ENCODE peak calls at places on chromosomes 13 and 19, in five cellular contexts. R is cardiac muscle cell, S is lower leg skin, V is adrenal gland, U is cardiac fibroblast. P is an unnamed sample.

GRCh38 chr19:50890422-50891252 is 17.4 kb downstream of the KLK2 start:
- DNase-seq in R (peak; percentile 13), V (no peak), U (no peak), S (no peak), P (no peak)

GRCh38 chr19:49907745-49908446 is 11.2 kb upstream of the IL4I1 start:
- DNase-seq in R (no peak), S (no peak), V (no peak), U (no peak), P (no peak)

GRCh38 chr13:28320884-28321574 is 173.9 kb downstream of the FLT1 start:
- DNase-seq in R (no peak), S (no peak), U (no peak), V (no peak), P (no peak)

GRCh38 chr19:14102102-14102696 is 11.6 kb upstream of the SAMD1 start:
- DNase-seq in S (no peak), V (no peak), U (peak; percentile 33), R (peak; percentile 42), P (no peak)

GRCh38 chr13:85590231-85590931 is 208.8 kb downstream of the SLITRK6 start:
- DNase-seq in S (no peak), V (no peak), U (no peak), R (no peak), P (no peak)

GRCh38 chr13:28705734-28706133 is 13.0 kb downstream of the SLC46A3 start:
- DNase-seq in U (peak; percentile 46), R (peak; percentile 74), V (no peak), S (no peak), P (no peak)

GRCh38 chr19:14494910-14495677 is 833 bp downstream of the GIPC1 start:
- DNase-seq in V (no peak), S (no peak), R (no peak), U (no peak), P (no peak)

GRCh38 chr19:43519436-43520088 is 7.4 kb downstream of the ETHE1 start:
- DNase-seq in U (peak; percentile 92), S (peak; percentile 93), V (peak; percentile 88), R (peak; percentile 93), P (peak; percentile 74)

GRCh38 chr19:34330116-34330515 is 34.9 kb upstream of the GPI start:
- DNase-seq in U (no peak), S (peak; percentile 70), R (no peak), V (no peak), P (no peak)

GRCh38 chr19:42229263-42229854 is 9.2 kb downstream of the ZNF526 start:
- DNase-seq in U (no peak), V (no peak), S (no peak), R (no peak), P (no peak)

GRCh38 chr19:40802300-40803169 is 3.5 kb downstream of the EGLN2 start:
- DNase-seq in R (peak; percentile 42), U (no peak), V (peak; percentile 56), S (peak; percentile 91), P (no peak)

GRCh38 chr13:43495732-43496131 is 291.0 kb downstream of the ENOX1 start:
- DNase-seq in R (no peak), V (no peak), U (no peak), S (no peak), P (no peak)

GRCh38 chr13:96824110-96824509 is 170.2 kb downstream of the OXGR1 start:
- DNase-seq in V (no peak), R (no peak), U (no peak), S (no peak), P (no peak)

GRCh38 chr19:33419763-33420080 is 46.2 kb downstream of the CEBPG start:
- DNase-seq in V (no peak), S (no peak), U (no peak), R (no peak), P (no peak)

GRCh38 chr19:29724102-29724641 is 9.1 kb upstream of the C19orf12 start:
- DNase-seq in V (no peak), U (peak; percentile 16), R (peak; percentile 48), S (no peak), P (no peak)

GRCh38 chr19:13588953-13589833 is 82.9 kb upstream of the CACNA1A start:
- DNase-seq in S (peak; percentile 91), R (peak; percentile 74), U (peak; percentile 65), V (peak; percentile 75), P (peak; percentile 1)

GRCh38 chr13:109781384-109782065 is 4.9 kb downstream of the IRS2 start:
- DNase-seq in U (peak; percentile 37), S (peak; percentile 82), V (peak; percentile 78), R (no peak), P (no peak)

GRCh38 chr19:16801599-16801998 is 27.6 kb upstream of the SIN3B start:
- DNase-seq in V (peak; percentile 41), R (peak; percentile 47), S (no peak), U (peak; percentile 57), P (peak; percentile 8)

GRCh38 chr19:48551437-48552302 is at the start of gene SULT2B1:
- DNase-seq in V (no peak), U (no peak), S (no peak), R (no peak), P (no peak)

GRCh38 chr19:15412832-15413231 is 6.0 kb downstream of the AKAP8L start:
- DNase-seq in V (no peak), U (no peak), R (no peak), S (no peak), P (no peak)

GRCh38 chr19:35641515-35642151 is at the start of gene ETV2:
- DNase-seq in V (peak; percentile 50), U (peak; percentile 61), R (peak; percentile 77), S (no peak), P (no peak)

GRCh38 chr19:15331419-15332310 is 674 bp downstream of the BRD4 start:
- DNase-seq in S (peak; percentile 90), V (peak; percentile 59), U (peak; percentile 61), R (peak; percentile 63), P (no peak)

GRCh38 chr19:14476663-14477401 is 1.7 kb upstream of the PTGER1 start:
- DNase-seq in U (peak; percentile 90), V (peak; percentile 55), R (peak; percentile 92), S (no peak), P (peak; percentile 54)

GRCh38 chr13:99198630-99199029 is 2.0 kb upstream of the UBAC2 start:
- DNase-seq in S (no peak), R (no peak), V (no peak), U (no peak), P (no peak)

GRCh38 chr19:32824906-32825608 is 44.5 kb downstream of the SLC7A9 start:
- DNase-seq in V (no peak), S (peak; percentile 68), R (no peak), U (no peak), P (no peak)

GRCh38 chr19:31317098-31317497 is 32.1 kb downstream of the TSHZ3 start:
- DNase-seq in R (no peak), U (no peak), S (no peak), V (no peak), P (no peak)

GRCh38 chr13:36998624-36999041 is 507 bp downstream of the ALG5 start:
- DNase-seq in S (peak; percentile 85), U (no peak), R (peak; percentile 8), V (peak; percentile 27), P (no peak)

GRCh38 chr13:101308247-101309013 is 107.9 kb downstream of the NALCN start:
- DNase-seq in S (no peak), R (no peak), U (no peak), V (no peak), P (no peak)

GRCh38 chr13:42211704-42212103 is 60.2 kb upstream of the AKAP11 start:
- DNase-seq in U (no peak), V (no peak), S (no peak), R (no peak), P (no peak)

GRCh38 chr13:113823771-113824170 is 40.1 kb downstream of the GAS6 start:
- DNase-seq in S (no peak), U (no peak), R (no peak), V (no peak), P (no peak)

GRCh38 chr19:45591004-45591637 is 6.5 kb upstream of the OPA3 start:
- DNase-seq in S (no peak), U (no peak), R (no peak), V (peak; percentile 71), P (no peak)

GRCh38 chr13:23025848-23026608 is 154.8 kb upstream of the SGCG start:
- DNase-seq in R (no peak), S (no peak), U (no peak), V (no peak), P (no peak)

GRCh38 chr19:16368385-16369305 is 44.0 kb downstream of the KLF2 start:
- DNase-seq in R (no peak), V (no peak), S (no peak), U (no peak), P (no peak)

GRCh38 chr19:29260477-29261317 is 47.7 kb upstream of the UQCRFS1 start:
- DNase-seq in V (peak; percentile 31), R (peak; percentile 40), S (peak; percentile 46), U (peak; percentile 33), P (no peak)

DNA sequence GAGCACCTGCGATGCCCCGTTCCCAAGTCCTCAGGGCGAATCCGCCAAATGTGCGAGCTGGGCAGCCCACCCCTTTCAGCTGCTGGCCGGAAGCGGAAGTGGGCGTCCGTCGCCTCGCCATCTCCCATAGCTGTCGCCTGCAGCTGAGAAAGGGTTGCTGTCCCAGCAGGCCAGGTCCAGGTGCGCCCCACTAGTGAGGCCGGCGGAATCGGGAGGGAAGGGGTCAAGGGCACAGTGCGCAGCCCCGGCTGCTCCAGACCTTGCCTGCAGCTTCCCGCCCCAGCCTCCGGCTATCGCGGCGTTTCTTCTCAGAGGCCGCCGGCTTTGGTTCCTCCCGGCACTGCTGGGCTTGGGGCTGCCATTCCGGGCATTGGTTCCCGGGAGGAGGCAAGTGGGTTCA is at the start of gene ZNF177:
- DNase-seq in R (peak; percentile 8), U (peak; percentile 3), V (no peak), S (no peak), P (no peak)
- H3K4me3 ChIP-seq in R (no peak within 1 kb of the TSS), U (peak within 1 kb of the TSS; percentile 49), V (no peak within 1 kb of the TSS), S (no peak within 1 kb of the TSS), P (peak within 1 kb of the TSS; percentile 63)

GRCh38 chr19:58170860-58171259 is 12.0 kb upstream of the ZNF274 start:
- DNase-seq in S (no peak), R (peak; percentile 20), U (no peak), V (no peak), P (no peak)
- H3K4me3 ChIP-seq in S (no peak overlapping the region), R (no peak overlapping the region), U (no peak overlapping the region), V (no peak overlapping the region), P (no peak overlapping the region)

GRCh38 chr13:46668302-46668720 is 115.3 kb downstream of the LRCH1 start:
- DNase-seq in V (peak; percentile 47), R (peak; percentile 95), U (peak; percentile 93), S (no peak), P (peak; percentile 78)
- H3K4me3 ChIP-seq in V (no peak overlapping the region), R (no peak overlapping the region), U (peak overlapping the region; percentile 42), S (no peak overlapping the region), P (peak overlapping the region; percentile 34)

DNA sequence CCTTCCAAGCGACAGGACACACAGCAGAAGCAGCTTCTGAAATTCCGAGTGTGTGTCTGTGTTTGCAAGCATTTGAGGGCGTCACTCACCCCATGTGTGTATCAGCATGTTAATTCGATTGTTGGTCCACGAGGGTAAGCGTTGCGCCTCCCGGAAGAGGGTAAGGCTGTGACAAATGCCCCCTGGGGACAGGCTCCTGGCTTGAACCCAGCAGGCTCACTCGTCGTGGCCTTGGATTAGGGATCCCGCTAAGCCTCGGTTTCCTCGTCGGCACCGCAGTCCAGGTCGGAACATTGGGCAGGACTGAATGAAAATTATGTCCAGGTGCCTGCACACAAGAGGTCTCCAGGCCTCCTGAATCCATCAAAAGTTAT is 606 bp upstream of the STXBP2 start:
- DNase-seq in S (no peak), U (no peak), V (no peak), R (no peak), P (no peak)
- H3K4me3 ChIP-seq in S (no peak overlapping the region), U (no peak overlapping the region), V (no peak overlapping the region), R (no peak overlapping the region), P (no peak overlapping the region)